ENCODE peak calls at places on chromosome 20, in five cellular contexts. One of them, this sample, is unnamed.
A peak's percentile ranks its signal among the peaks of the same experiment; 100 is the strongest.

GRCh38 chr20:1503564-1504227 is 12.5 kb upstream of the SIRPB2 start:
- DNase-seq in hepatocyte: peak; percentile 92
- DNase-seq in psoas muscle: peak; percentile 61
- DNase-seq in CD4-positive, alpha-beta T cell: peak; percentile 65
- DNase-seq in IMR-90: peak; percentile 92
- DNase-seq in this sample: peak; percentile 86

GRCh38 chr20:17622086-17622850 is 52.4 kb downstream of the DSTN start:
- DNase-seq in hepatocyte: no peak
- DNase-seq in psoas muscle: no peak
- DNase-seq in IMR-90: no peak
- DNase-seq in CD4-positive, alpha-beta T cell: no peak
- DNase-seq in this sample: no peak

GRCh38 chr20:47762699-47763098 is 22.6 kb downstream of the SULF2 start:
- DNase-seq in psoas muscle: no peak
- DNase-seq in hepatocyte: no peak
- DNase-seq in IMR-90: no peak
- DNase-seq in CD4-positive, alpha-beta T cell: no peak
- DNase-seq in this sample: no peak

GRCh38 chr20:1832634-1833033 is 62.6 kb upstream of the SIRPA start:
- DNase-seq in hepatocyte: no peak
- DNase-seq in IMR-90: no peak
- DNase-seq in CD4-positive, alpha-beta T cell: no peak
- DNase-seq in psoas muscle: no peak
- DNase-seq in this sample: no peak

GRCh38 chr20:6122873-6123649 is at the start of gene FERMT1:
- DNase-seq in CD4-positive, alpha-beta T cell: no peak
- DNase-seq in hepatocyte: peak; percentile 89
- DNase-seq in IMR-90: peak; percentile 54
- DNase-seq in psoas muscle: peak; percentile 64
- DNase-seq in this sample: peak; percentile 88

GRCh38 chr20:56861590-56861989 is 232.5 kb downstream of the TFAP2C start:
- DNase-seq in psoas muscle: no peak
- DNase-seq in IMR-90: no peak
- DNase-seq in hepatocyte: no peak
- DNase-seq in CD4-positive, alpha-beta T cell: no peak
- DNase-seq in this sample: no peak

GRCh38 chr20:63945921-63946920 is 10.0 kb downstream of the UCKL1 start:
- DNase-seq in IMR-90: no peak
- DNase-seq in CD4-positive, alpha-beta T cell: no peak
- DNase-seq in hepatocyte: no peak
- DNase-seq in psoas muscle: peak; percentile 54
- DNase-seq in this sample: no peak

GRCh38 chr20:49534314-49534713 is 33.6 kb downstream of the PTGIS start:
- DNase-seq in CD4-positive, alpha-beta T cell: peak; percentile 37
- DNase-seq in IMR-90: peak; percentile 44
- DNase-seq in psoas muscle: no peak
- DNase-seq in hepatocyte: peak; percentile 76
- DNase-seq in this sample: peak; percentile 91

GRCh38 chr20:3248167-3248992 is 9.4 kb upstream of the SLC4A11 start:
- DNase-seq in IMR-90: no peak
- DNase-seq in psoas muscle: peak; percentile 78
- DNase-seq in CD4-positive, alpha-beta T cell: no peak
- DNase-seq in hepatocyte: peak; percentile 39
- DNase-seq in this sample: no peak

GRCh38 chr20:13220857-13221297 is at the start of gene ISM1:
- DNase-seq in psoas muscle: peak; percentile 56
- DNase-seq in hepatocyte: peak; percentile 37
- DNase-seq in CD4-positive, alpha-beta T cell: peak; percentile 23
- DNase-seq in IMR-90: no peak
- DNase-seq in this sample: peak; percentile 20

GRCh38 chr20:5127859-5128409 is 1.1 kb downstream of the CDS2 start:
- DNase-seq in CD4-positive, alpha-beta T cell: no peak
- DNase-seq in hepatocyte: no peak
- DNase-seq in IMR-90: no peak
- DNase-seq in psoas muscle: no peak
- DNase-seq in this sample: no peak

GRCh38 chr20:24109537-24109936 is 121.0 kb upstream of the GGTLC1 start:
- DNase-seq in psoas muscle: no peak
- DNase-seq in hepatocyte: no peak
- DNase-seq in IMR-90: no peak
- DNase-seq in CD4-positive, alpha-beta T cell: no peak
- DNase-seq in this sample: no peak

GRCh38 chr20:42708261-42708660 is 481.4 kb downstream of the PTPRT start:
- DNase-seq in hepatocyte: no peak
- DNase-seq in CD4-positive, alpha-beta T cell: no peak
- DNase-seq in IMR-90: no peak
- DNase-seq in psoas muscle: no peak
- DNase-seq in this sample: no peak

GRCh38 chr20:676315-676937 is 824 bp upstream of the SCRT2 start:
- DNase-seq in hepatocyte: no peak
- DNase-seq in psoas muscle: no peak
- DNase-seq in IMR-90: no peak
- DNase-seq in CD4-positive, alpha-beta T cell: no peak
- DNase-seq in this sample: no peak

GRCh38 chr20:1166963-1167720 is 17.6 kb downstream of the TMEM74B start:
- DNase-seq in CD4-positive, alpha-beta T cell: no peak
- DNase-seq in psoas muscle: no peak
- DNase-seq in hepatocyte: no peak
- DNase-seq in IMR-90: no peak
- DNase-seq in this sample: no peak

GRCh38 chr20:31788578-31788977 is 30.6 kb upstream of the MYLK2 start:
- DNase-seq in IMR-90: peak; percentile 28
- DNase-seq in CD4-positive, alpha-beta T cell: no peak
- DNase-seq in psoas muscle: peak; percentile 74
- DNase-seq in hepatocyte: no peak
- DNase-seq in this sample: no peak

GRCh38 chr20:11170025-11170424 is 496.2 kb upstream of the JAG1 start:
- DNase-seq in CD4-positive, alpha-beta T cell: no peak
- DNase-seq in hepatocyte: no peak
- DNase-seq in IMR-90: no peak
- DNase-seq in psoas muscle: no peak
- DNase-seq in this sample: no peak

GRCh38 chr20:32470025-32470861 is 112.1 kb downstream of the ASXL1 start:
- DNase-seq in psoas muscle: peak; percentile 74
- DNase-seq in hepatocyte: peak; percentile 80
- DNase-seq in IMR-90: peak; percentile 70
- DNase-seq in CD4-positive, alpha-beta T cell: no peak
- DNase-seq in this sample: no peak

GRCh38 chr20:4167261-4168004 is 152.1 kb upstream of the RNF24 start:
- DNase-seq in CD4-positive, alpha-beta T cell: no peak
- DNase-seq in psoas muscle: no peak
- DNase-seq in IMR-90: no peak
- DNase-seq in hepatocyte: peak; percentile 55
- DNase-seq in this sample: no peak

GRCh38 chr20:46955601-46956556 is 61.2 kb downstream of the EYA2 start:
- DNase-seq in CD4-positive, alpha-beta T cell: no peak
- DNase-seq in hepatocyte: no peak
- DNase-seq in IMR-90: peak; percentile 75
- DNase-seq in psoas muscle: no peak
- DNase-seq in this sample: no peak

GRCh38 chr20:31968299-31969126 is 562 bp downstream of the XKR7 start:
- DNase-seq in psoas muscle: peak; percentile 84
- DNase-seq in hepatocyte: peak; percentile 94
- DNase-seq in CD4-positive, alpha-beta T cell: peak; percentile 81
- DNase-seq in IMR-90: peak; percentile 51
- DNase-seq in this sample: peak; percentile 97

GRCh38 chr20:31630187-31630790 is 7.4 kb upstream of the COX4I2 start:
- DNase-seq in psoas muscle: no peak
- DNase-seq in IMR-90: no peak
- DNase-seq in CD4-positive, alpha-beta T cell: no peak
- DNase-seq in hepatocyte: peak; percentile 41
- DNase-seq in this sample: no peak

GRCh38 chr20:56986931-56987720 is 279.3 kb downstream of the BMP7 start:
- DNase-seq in CD4-positive, alpha-beta T cell: no peak
- DNase-seq in psoas muscle: no peak
- DNase-seq in hepatocyte: no peak
- DNase-seq in IMR-90: no peak
- DNase-seq in this sample: no peak

GRCh38 chr20:56929606-56930005 is 300.5 kb downstream of the TFAP2C start:
- DNase-seq in hepatocyte: no peak
- DNase-seq in IMR-90: no peak
- DNase-seq in psoas muscle: no peak
- DNase-seq in CD4-positive, alpha-beta T cell: no peak
- DNase-seq in this sample: no peak

GRCh38 chr20:40893610-40894242 is 134.9 kb upstream of the TOP1 start:
- DNase-seq in psoas muscle: no peak
- DNase-seq in hepatocyte: no peak
- DNase-seq in IMR-90: no peak
- DNase-seq in CD4-positive, alpha-beta T cell: no peak
- DNase-seq in this sample: no peak

GRCh38 chr20:33437141-33437911 is 6.2 kb downstream of the SNTA1 start:
- DNase-seq in IMR-90: peak; percentile 44
- DNase-seq in psoas muscle: peak; percentile 83
- DNase-seq in CD4-positive, alpha-beta T cell: no peak
- DNase-seq in hepatocyte: peak; percentile 26
- DNase-seq in this sample: no peak

GRCh38 chr20:43936371-43936770 is 21.7 kb downstream of the TOX2 start:
- DNase-seq in CD4-positive, alpha-beta T cell: no peak
- DNase-seq in hepatocyte: no peak
- DNase-seq in IMR-90: peak; percentile 42
- DNase-seq in psoas muscle: no peak
- DNase-seq in this sample: no peak

GRCh38 chr20:43938017-43938655 is 23.5 kb downstream of the TOX2 start:
- DNase-seq in psoas muscle: no peak
- DNase-seq in IMR-90: no peak
- DNase-seq in hepatocyte: no peak
- DNase-seq in CD4-positive, alpha-beta T cell: no peak
- DNase-seq in this sample: no peak

GRCh38 chr20:43936805-43937204 is 22.2 kb downstream of the TOX2 start:
- DNase-seq in IMR-90: no peak
- DNase-seq in psoas muscle: no peak
- DNase-seq in CD4-positive, alpha-beta T cell: no peak
- DNase-seq in hepatocyte: no peak
- DNase-seq in this sample: no peak

GRCh38 chr20:43938932-43939761 is 24.5 kb downstream of the TOX2 start:
- DNase-seq in psoas muscle: peak; percentile 63
- DNase-seq in IMR-90: peak; percentile 100
- DNase-seq in hepatocyte: peak; percentile 72
- DNase-seq in CD4-positive, alpha-beta T cell: no peak
- DNase-seq in this sample: peak; percentile 98

DNA sequence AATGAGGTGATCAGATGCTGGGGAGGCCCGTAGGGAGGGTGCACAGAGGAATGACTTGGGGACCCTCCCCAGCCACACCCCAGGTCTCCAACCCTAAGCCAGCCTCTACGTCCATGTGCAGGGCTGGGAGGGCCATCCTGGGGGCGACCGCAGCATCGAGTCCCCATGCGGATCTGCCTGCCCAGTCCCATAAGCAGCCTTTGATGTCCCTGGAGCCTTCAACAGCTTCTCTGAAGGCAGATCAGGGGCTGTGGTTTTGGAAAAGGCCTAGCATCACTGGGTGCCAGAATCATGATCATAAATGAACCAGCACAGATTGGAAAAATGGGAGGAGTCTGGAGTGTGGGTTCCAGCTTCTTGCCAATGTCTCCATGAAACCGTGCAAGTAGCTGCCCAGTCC is 22.9 kb downstream of the TOX2 start:
- DNase-seq in CD4-positive, alpha-beta T cell: no peak
- DNase-seq in IMR-90: no peak
- DNase-seq in hepatocyte: no peak
- DNase-seq in psoas muscle: no peak
- DNase-seq in this sample: no peak
- H3K27ac ChIP-seq in CD4-positive, alpha-beta T cell: no peak overlapping the region
- H3K27ac ChIP-seq in IMR-90: peak overlapping the region; percentile 57
- H3K27ac ChIP-seq in hepatocyte: no peak overlapping the region
- H3K27ac ChIP-seq in psoas muscle: no peak overlapping the region
- H3K27ac ChIP-seq in this sample: peak overlapping the region; percentile 80

GRCh38 chr20:8376940-8377339 is 244.9 kb downstream of the PLCB1 start:
- DNase-seq in hepatocyte: no peak
- DNase-seq in IMR-90: no peak
- DNase-seq in CD4-positive, alpha-beta T cell: no peak
- DNase-seq in psoas muscle: no peak
- DNase-seq in this sample: no peak

GRCh38 chr20:8370774-8371173 is 238.7 kb downstream of the PLCB1 start:
- DNase-seq in IMR-90: no peak
- DNase-seq in hepatocyte: no peak
- DNase-seq in psoas muscle: no peak
- DNase-seq in CD4-positive, alpha-beta T cell: no peak
- DNase-seq in this sample: no peak

GRCh38 chr20:8375898-8376297 is 243.8 kb downstream of the PLCB1 start:
- DNase-seq in hepatocyte: no peak
- DNase-seq in IMR-90: no peak
- DNase-seq in psoas muscle: no peak
- DNase-seq in CD4-positive, alpha-beta T cell: no peak
- DNase-seq in this sample: no peak

GRCh38 chr20:8373579-8373978 is 241.5 kb downstream of the PLCB1 start:
- DNase-seq in CD4-positive, alpha-beta T cell: no peak
- DNase-seq in IMR-90: no peak
- DNase-seq in hepatocyte: no peak
- DNase-seq in psoas muscle: no peak
- DNase-seq in this sample: no peak

GRCh38 chr20:8372819-8373218 is 240.8 kb downstream of the PLCB1 start:
- DNase-seq in psoas muscle: no peak
- DNase-seq in IMR-90: no peak
- DNase-seq in CD4-positive, alpha-beta T cell: no peak
- DNase-seq in hepatocyte: no peak
- DNase-seq in this sample: no peak
- TF ChIP-seq CTCF in psoas muscle: no peak
- TF ChIP-seq CTCF in IMR-90: no peak
- TF ChIP-seq CTCF in CD4-positive, alpha-beta T cell: no peak
- TF ChIP-seq CTCF in hepatocyte: no peak
- TF ChIP-seq CTCF in this sample: no peak

DNA sequence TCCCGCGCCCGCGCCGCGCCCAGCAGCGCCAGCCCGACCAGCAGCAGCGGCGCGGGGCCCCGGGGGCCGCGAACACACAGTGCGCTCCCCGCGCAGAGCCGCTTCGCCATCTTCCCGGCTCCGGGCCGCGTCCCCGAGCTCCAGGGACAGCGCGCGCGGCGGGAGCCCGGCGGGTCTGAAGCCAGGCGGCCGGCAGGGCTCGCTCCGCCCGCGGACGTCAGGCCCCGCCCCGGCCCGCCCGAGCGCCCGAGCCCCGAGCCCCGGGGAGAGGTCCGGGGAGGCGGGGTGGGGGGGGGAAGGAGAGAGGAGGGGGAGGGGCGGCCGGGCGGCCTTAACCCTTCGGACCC is at the start of gene LAMA5:
- DNase-seq in psoas muscle: peak; percentile 73
- DNase-seq in hepatocyte: peak; percentile 89
- DNase-seq in IMR-90: no peak
- DNase-seq in CD4-positive, alpha-beta T cell: no peak
- DNase-seq in this sample: peak; percentile 78
- H3K27ac ChIP-seq in psoas muscle: peak within 1 kb of the TSS; percentile 87
- H3K27ac ChIP-seq in hepatocyte: peak within 1 kb of the TSS; percentile 92
- H3K27ac ChIP-seq in IMR-90: no peak within 1 kb of the TSS
- H3K27ac ChIP-seq in CD4-positive, alpha-beta T cell: no peak within 1 kb of the TSS
- H3K27ac ChIP-seq in this sample: peak within 1 kb of the TSS; percentile 100

DNA sequence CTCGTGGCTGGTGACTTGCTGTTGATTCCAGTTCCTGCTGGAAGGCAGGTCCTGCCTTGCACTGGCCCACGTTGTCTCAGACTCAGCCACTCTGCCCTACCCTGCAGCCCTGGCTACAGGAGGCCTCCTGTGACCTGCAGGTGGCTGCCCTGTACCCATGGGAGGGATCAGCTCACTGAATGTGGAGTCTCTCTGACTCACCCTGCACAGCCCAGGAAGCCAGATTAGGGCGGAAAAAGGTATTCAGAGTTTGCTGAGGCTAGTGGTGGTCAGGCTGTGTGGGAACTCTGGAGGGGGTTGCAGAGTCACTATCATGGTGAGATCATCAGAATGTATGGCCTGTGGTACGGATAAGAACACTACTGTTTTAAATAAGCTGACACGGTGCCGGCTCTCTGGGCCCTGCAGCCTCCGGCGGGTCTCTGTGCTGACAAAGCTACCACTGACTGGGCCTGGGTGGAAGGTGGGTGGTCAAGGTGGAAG is 24.7 kb upstream of the PYGB start:
- DNase-seq in psoas muscle: no peak
- DNase-seq in hepatocyte: peak; percentile 84
- DNase-seq in CD4-positive, alpha-beta T cell: no peak
- DNase-seq in IMR-90: peak; percentile 97
- DNase-seq in this sample: peak; percentile 96
- TF ChIP-seq CTCF in psoas muscle: no peak
- TF ChIP-seq CTCF in hepatocyte: peak; percentile 19
- TF ChIP-seq CTCF in CD4-positive, alpha-beta T cell: no peak
- TF ChIP-seq CTCF in IMR-90: peak; percentile 35
- TF ChIP-seq CTCF in this sample: no peak

This sample was measured in RWPE1.